ENCODE peak calls at places on chromosomes 5 and 9, in seven cellular contexts. I is Right ventricle myocardium superior, L is ureter, A is HTR-8/SVneo, C is AG04449, Q is EH, F is NCI-H2081. S is an unnamed sample.

GRCh38 chr5:135186662-135187522 is 152.9 kb upstream of the PITX1 start:
- DNase-seq in Q (no peak), I (no peak), C (no peak), L (no peak), F (no peak), A (no peak), S (no peak)

GRCh38 chr9:114462791-114463190 is 42.5 kb downstream of the WHRN start:
- DNase-seq in Q (peak; percentile 33), A (no peak), L (no peak), F (no peak), C (no peak), I (no peak), S (no peak)

GRCh38 chr9:137278913-137279711 is 1.6 kb downstream of the TOR4A start:
- DNase-seq in Q (no peak), F (no peak), A (no peak), I (no peak), C (no peak), L (no peak), S (no peak)

GRCh38 chr9:70010015-70010414 is 33.6 kb upstream of the MAMDC2 start:
- DNase-seq in C (no peak), I (no peak), L (no peak), Q (no peak), F (no peak), A (no peak), S (no peak)

GRCh38 chr5:33892419-33893151 is 795 bp upstream of the ADAMTS12 start:
- DNase-seq in I (no peak), F (no peak), A (peak; percentile 81), C (peak; percentile 94), L (peak; percentile 62), Q (peak; percentile 95), S (no peak)

GRCh38 chr9:117823621-117824020 is 119.4 kb downstream of the TLR4 start:
- DNase-seq in I (no peak), Q (no peak), F (no peak), C (no peak), L (no peak), A (no peak), S (no peak)

GRCh38 chr9:86246752-86247161 is 12.7 kb downstream of the C9orf153 start:
- DNase-seq in A (no peak), C (no peak), I (peak; percentile 48), Q (no peak), F (no peak), L (no peak), S (peak; percentile 21)

GRCh38 chr5:138371454-138371853 is 19.0 kb downstream of the KDM3B start:
- DNase-seq in I (no peak), A (no peak), L (no peak), F (no peak), Q (no peak), C (no peak), S (no peak)

GRCh38 chr5:38585812-38586211 is 29.4 kb upstream of the LIFR start:
- DNase-seq in C (no peak), F (no peak), A (no peak), Q (no peak), I (no peak), L (no peak), S (no peak)

GRCh38 chr5:157877821-157878220 is 18.9 kb upstream of the CLINT1 start:
- DNase-seq in F (no peak), C (no peak), I (no peak), Q (no peak), A (no peak), L (no peak), S (no peak)

GRCh38 chr9:114110180-114110579 is 11.1 kb upstream of the KIF12 start:
- DNase-seq in L (no peak), A (peak; percentile 40), Q (peak; percentile 94), C (peak; percentile 53), I (no peak), F (no peak), S (no peak)

GRCh38 chr5:10110228-10110627 is 139.5 kb downstream of the ATPSCKMT start:
- DNase-seq in L (no peak), Q (no peak), C (no peak), I (no peak), F (no peak), A (no peak), S (no peak)

GRCh38 chr9:96021616-96022444 is 146.3 kb downstream of the ERCC6L2 start:
- DNase-seq in C (no peak), Q (no peak), F (no peak), A (no peak), I (no peak), L (no peak), S (no peak)